ENCODE peak calls at places on chromosomes 16 and 17, in nine cellular contexts. One of them, this sample, is unnamed.

GRCh38 chr17:56540791-56541190 is 52.7 kb upstream of the NOG start:
- DNase-seq in Caco-2: peak
- DNase-seq in nephron progenitor cell: no peak
- DNase-seq in esophagus squamous epithelium: no peak
- DNase-seq in Peyer's patch: no peak
- DNase-seq in choroid plexus epithelial cell: peak
- DNase-seq in lung: no peak
- DNase-seq in PC-3: no peak
- DNase-seq in GM13977: no peak
- DNase-seq in this sample: no peak

GRCh38 chr17:40547079-40547784 is 18.0 kb downstream of the CCR7 start:
- DNase-seq in Caco-2: no peak
- DNase-seq in nephron progenitor cell: no peak
- DNase-seq in esophagus squamous epithelium: no peak
- DNase-seq in Peyer's patch: peak
- DNase-seq in choroid plexus epithelial cell: no peak
- DNase-seq in lung: peak
- DNase-seq in PC-3: no peak
- DNase-seq in GM13977: no peak
- DNase-seq in this sample: no peak

GRCh38 chr16:81813648-81814047 is 34.6 kb downstream of the PLCG2 start:
- DNase-seq in Caco-2: no peak
- DNase-seq in nephron progenitor cell: no peak
- DNase-seq in esophagus squamous epithelium: no peak
- DNase-seq in Peyer's patch: no peak
- DNase-seq in choroid plexus epithelial cell: no peak
- DNase-seq in lung: no peak
- DNase-seq in PC-3: no peak
- DNase-seq in GM13977: no peak
- DNase-seq in this sample: no peak

GRCh38 chr17:42937712-42938596 is 26.3 kb downstream of the AARSD1 start:
- DNase-seq in Caco-2: peak
- DNase-seq in nephron progenitor cell: peak
- DNase-seq in esophagus squamous epithelium: no peak
- DNase-seq in Peyer's patch: peak
- DNase-seq in choroid plexus epithelial cell: peak
- DNase-seq in lung: peak
- DNase-seq in PC-3: peak
- DNase-seq in GM13977: peak
- DNase-seq in this sample: peak

GRCh38 chr17:28662527-28662829 is 473 bp downstream of the SUPT6H start:
- DNase-seq in Caco-2: no peak
- DNase-seq in nephron progenitor cell: no peak
- DNase-seq in esophagus squamous epithelium: no peak
- DNase-seq in Peyer's patch: no peak
- DNase-seq in choroid plexus epithelial cell: peak
- DNase-seq in lung: no peak
- DNase-seq in PC-3: no peak
- DNase-seq in GM13977: no peak
- DNase-seq in this sample: no peak

GRCh38 chr17:45734598-45734997 is 49.5 kb upstream of the CRHR1 start:
- DNase-seq in Caco-2: peak
- DNase-seq in nephron progenitor cell: no peak
- DNase-seq in esophagus squamous epithelium: no peak
- DNase-seq in Peyer's patch: no peak
- DNase-seq in choroid plexus epithelial cell: no peak
- DNase-seq in lung: no peak
- DNase-seq in PC-3: no peak
- DNase-seq in GM13977: no peak
- DNase-seq in this sample: no peak

GRCh38 chr16:46972429-46972970 is 974 bp downstream of the DNAJA2 start:
- DNase-seq in Caco-2: no peak
- DNase-seq in nephron progenitor cell: no peak
- DNase-seq in esophagus squamous epithelium: no peak
- DNase-seq in Peyer's patch: no peak
- DNase-seq in choroid plexus epithelial cell: peak
- DNase-seq in lung: no peak
- DNase-seq in PC-3: peak
- DNase-seq in GM13977: peak
- DNase-seq in this sample: peak

GRCh38 chr16:66166451-66166850 is 200.0 kb upstream of the CDH5 start:
- DNase-seq in Caco-2: peak
- DNase-seq in nephron progenitor cell: no peak
- DNase-seq in esophagus squamous epithelium: no peak
- DNase-seq in Peyer's patch: no peak
- DNase-seq in choroid plexus epithelial cell: no peak
- DNase-seq in lung: no peak
- DNase-seq in PC-3: no peak
- DNase-seq in GM13977: no peak
- DNase-seq in this sample: no peak

GRCh38 chr16:81415757-81416156 is 28.9 kb upstream of the CMIP start:
- DNase-seq in Caco-2: no peak
- DNase-seq in nephron progenitor cell: peak
- DNase-seq in esophagus squamous epithelium: no peak
- DNase-seq in Peyer's patch: no peak
- DNase-seq in choroid plexus epithelial cell: no peak
- DNase-seq in lung: no peak
- DNase-seq in PC-3: no peak
- DNase-seq in GM13977: no peak
- DNase-seq in this sample: no peak

GRCh38 chr16:4098496-4098895 is 17.7 kb downstream of the ADCY9 start:
- DNase-seq in Caco-2: no peak
- DNase-seq in nephron progenitor cell: no peak
- DNase-seq in esophagus squamous epithelium: no peak
- DNase-seq in Peyer's patch: peak
- DNase-seq in choroid plexus epithelial cell: peak
- DNase-seq in lung: no peak
- DNase-seq in PC-3: peak
- DNase-seq in GM13977: no peak
- DNase-seq in this sample: no peak

GRCh38 chr17:56393156-56393555 is 200.3 kb upstream of the NOG start:
- DNase-seq in Caco-2: no peak
- DNase-seq in nephron progenitor cell: no peak
- DNase-seq in esophagus squamous epithelium: no peak
- DNase-seq in Peyer's patch: no peak
- DNase-seq in choroid plexus epithelial cell: no peak
- DNase-seq in lung: no peak
- DNase-seq in PC-3: no peak
- DNase-seq in GM13977: no peak
- DNase-seq in this sample: no peak

GRCh38 chr17:35614835-35615234 is 27.7 kb downstream of the AP2B1 start:
- DNase-seq in Caco-2: no peak
- DNase-seq in nephron progenitor cell: no peak
- DNase-seq in esophagus squamous epithelium: no peak
- DNase-seq in Peyer's patch: no peak
- DNase-seq in choroid plexus epithelial cell: peak
- DNase-seq in lung: no peak
- DNase-seq in PC-3: no peak
- DNase-seq in GM13977: no peak
- DNase-seq in this sample: no peak

GRCh38 chr17:10177921-10178788 is 20.3 kb downstream of the GAS7 start:
- DNase-seq in Caco-2: no peak
- DNase-seq in nephron progenitor cell: no peak
- DNase-seq in esophagus squamous epithelium: no peak
- DNase-seq in Peyer's patch: no peak
- DNase-seq in choroid plexus epithelial cell: peak
- DNase-seq in lung: no peak
- DNase-seq in PC-3: no peak
- DNase-seq in GM13977: no peak
- DNase-seq in this sample: no peak

GRCh38 chr16:85752511-85753420 is 1.9 kb upstream of the C16orf74 start:
- DNase-seq in Caco-2: peak
- DNase-seq in nephron progenitor cell: peak
- DNase-seq in esophagus squamous epithelium: no peak
- DNase-seq in Peyer's patch: no peak
- DNase-seq in choroid plexus epithelial cell: peak
- DNase-seq in lung: no peak
- DNase-seq in PC-3: peak
- DNase-seq in GM13977: no peak
- DNase-seq in this sample: no peak
- TF ChIP-seq CTCF in Caco-2: no peak
- TF ChIP-seq CTCF in nephron progenitor cell: no peak
- TF ChIP-seq CTCF in esophagus squamous epithelium: no peak
- TF ChIP-seq CTCF in Peyer's patch: no peak
- TF ChIP-seq CTCF in choroid plexus epithelial cell: peak
- TF ChIP-seq CTCF in lung: no peak
- TF ChIP-seq CTCF in PC-3: peak
- TF ChIP-seq CTCF in GM13977: no peak
- TF ChIP-seq CTCF in this sample: no peak

GRCh38 chr17:37713028-37713431 is 31.8 kb downstream of the HNF1B start:
- DNase-seq in Caco-2: no peak
- DNase-seq in nephron progenitor cell: no peak
- DNase-seq in esophagus squamous epithelium: no peak
- DNase-seq in Peyer's patch: no peak
- DNase-seq in choroid plexus epithelial cell: no peak
- DNase-seq in lung: no peak
- DNase-seq in PC-3: no peak
- DNase-seq in GM13977: no peak
- DNase-seq in this sample: no peak

GRCh38 chr17:37708008-37708615 is 36.7 kb downstream of the HNF1B start:
- DNase-seq in Caco-2: peak
- DNase-seq in nephron progenitor cell: no peak
- DNase-seq in esophagus squamous epithelium: no peak
- DNase-seq in Peyer's patch: peak
- DNase-seq in choroid plexus epithelial cell: no peak
- DNase-seq in lung: no peak
- DNase-seq in PC-3: no peak
- DNase-seq in GM13977: no peak
- DNase-seq in this sample: no peak

GRCh38 chr17:37708616-37709212 is 36.1 kb downstream of the HNF1B start:
- DNase-seq in Caco-2: peak
- DNase-seq in nephron progenitor cell: no peak
- DNase-seq in esophagus squamous epithelium: no peak
- DNase-seq in Peyer's patch: peak
- DNase-seq in choroid plexus epithelial cell: peak
- DNase-seq in lung: no peak
- DNase-seq in PC-3: no peak
- DNase-seq in GM13977: no peak
- DNase-seq in this sample: no peak

GRCh38 chr17:37711113-37711512 is 33.7 kb downstream of the HNF1B start:
- DNase-seq in Caco-2: no peak
- DNase-seq in nephron progenitor cell: no peak
- DNase-seq in esophagus squamous epithelium: no peak
- DNase-seq in Peyer's patch: no peak
- DNase-seq in choroid plexus epithelial cell: no peak
- DNase-seq in lung: no peak
- DNase-seq in PC-3: no peak
- DNase-seq in GM13977: no peak
- DNase-seq in this sample: no peak

DNA sequence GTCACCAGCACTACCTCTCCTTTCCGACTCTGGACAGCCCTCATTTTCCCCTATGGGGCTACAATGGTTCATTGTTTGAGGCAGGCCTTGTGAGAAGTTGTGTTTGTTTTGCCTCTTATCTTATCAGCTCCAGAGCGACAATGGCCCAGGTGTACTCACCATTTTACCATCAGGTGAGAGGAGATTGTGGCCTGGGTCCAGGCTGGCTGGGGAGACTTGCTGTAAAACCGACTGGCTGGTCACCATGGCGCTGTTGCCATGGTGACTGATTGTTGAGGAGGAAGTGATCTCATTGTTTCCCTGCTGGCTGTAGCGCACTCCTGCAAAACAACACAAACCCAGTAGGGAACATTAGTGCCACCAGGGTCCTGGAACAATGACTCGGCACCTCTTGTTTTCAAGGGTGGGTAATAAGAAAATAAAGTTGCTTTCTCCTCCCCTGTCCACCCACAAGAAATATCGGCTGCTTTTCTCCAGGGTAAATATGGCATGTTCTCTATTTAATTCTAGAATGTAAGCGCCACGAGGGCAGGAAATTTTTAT is 34.4 kb downstream of the HNF1B start:
- DNase-seq in Caco-2: peak
- DNase-seq in nephron progenitor cell: peak
- DNase-seq in esophagus squamous epithelium: no peak
- DNase-seq in Peyer's patch: peak
- DNase-seq in choroid plexus epithelial cell: peak
- DNase-seq in lung: peak
- DNase-seq in PC-3: peak
- DNase-seq in GM13977: no peak
- DNase-seq in this sample: no peak
- TF ChIP-seq CTCF in Caco-2: peak
- TF ChIP-seq CTCF in nephron progenitor cell: no peak
- TF ChIP-seq CTCF in esophagus squamous epithelium: no peak
- TF ChIP-seq CTCF in Peyer's patch: peak
- TF ChIP-seq CTCF in choroid plexus epithelial cell: no peak
- TF ChIP-seq CTCF in lung: no peak
- TF ChIP-seq CTCF in PC-3: no peak
- TF ChIP-seq CTCF in GM13977: no peak
- TF ChIP-seq CTCF in this sample: no peak

GRCh38 chr17:74778960-74779359 is 2.8 kb upstream of the NAT9 start:
- DNase-seq in Caco-2: no peak
- DNase-seq in nephron progenitor cell: no peak
- DNase-seq in esophagus squamous epithelium: no peak
- DNase-seq in Peyer's patch: no peak
- DNase-seq in choroid plexus epithelial cell: peak
- DNase-seq in lung: no peak
- DNase-seq in PC-3: no peak
- DNase-seq in GM13977: no peak
- DNase-seq in this sample: no peak

GRCh38 chr17:74779948-74780400 is 3.8 kb upstream of the NAT9 start:
- DNase-seq in Caco-2: no peak
- DNase-seq in nephron progenitor cell: no peak
- DNase-seq in esophagus squamous epithelium: no peak
- DNase-seq in Peyer's patch: peak
- DNase-seq in choroid plexus epithelial cell: no peak
- DNase-seq in lung: peak
- DNase-seq in PC-3: no peak
- DNase-seq in GM13977: peak
- DNase-seq in this sample: peak

GRCh38 chr17:74782571-74782970 is 6.4 kb upstream of the NAT9 start:
- DNase-seq in Caco-2: no peak
- DNase-seq in nephron progenitor cell: no peak
- DNase-seq in esophagus squamous epithelium: no peak
- DNase-seq in Peyer's patch: no peak
- DNase-seq in choroid plexus epithelial cell: no peak
- DNase-seq in lung: no peak
- DNase-seq in PC-3: no peak
- DNase-seq in GM13977: no peak
- DNase-seq in this sample: no peak

GRCh38 chr17:74777884-74778490 is 1.8 kb upstream of the NAT9 start:
- DNase-seq in Caco-2: no peak
- DNase-seq in nephron progenitor cell: no peak
- DNase-seq in esophagus squamous epithelium: no peak
- DNase-seq in Peyer's patch: no peak
- DNase-seq in choroid plexus epithelial cell: no peak
- DNase-seq in lung: no peak
- DNase-seq in PC-3: no peak
- DNase-seq in GM13977: no peak
- DNase-seq in this sample: no peak

GRCh38 chr17:74780443-74781238 is 4.5 kb upstream of the NAT9 start:
- DNase-seq in Caco-2: peak
- DNase-seq in nephron progenitor cell: no peak
- DNase-seq in esophagus squamous epithelium: no peak
- DNase-seq in Peyer's patch: peak
- DNase-seq in choroid plexus epithelial cell: peak
- DNase-seq in lung: no peak
- DNase-seq in PC-3: peak
- DNase-seq in GM13977: no peak
- DNase-seq in this sample: peak
- TF ChIP-seq CTCF in Caco-2: peak
- TF ChIP-seq CTCF in nephron progenitor cell: peak
- TF ChIP-seq CTCF in esophagus squamous epithelium: no peak
- TF ChIP-seq CTCF in Peyer's patch: peak
- TF ChIP-seq CTCF in choroid plexus epithelial cell: peak
- TF ChIP-seq CTCF in lung: no peak
- TF ChIP-seq CTCF in PC-3: peak
- TF ChIP-seq CTCF in GM13977: peak
- TF ChIP-seq CTCF in this sample: peak

GRCh38 chr17:4901648-4902344 is 1.1 kb downstream of the CHRNE start:
- DNase-seq in Caco-2: no peak
- DNase-seq in nephron progenitor cell: no peak
- DNase-seq in esophagus squamous epithelium: no peak
- DNase-seq in Peyer's patch: no peak
- DNase-seq in choroid plexus epithelial cell: no peak
- DNase-seq in lung: no peak
- DNase-seq in PC-3: no peak
- DNase-seq in GM13977: no peak
- DNase-seq in this sample: peak
- TF ChIP-seq CTCF in Caco-2: no peak
- TF ChIP-seq CTCF in nephron progenitor cell: no peak
- TF ChIP-seq CTCF in esophagus squamous epithelium: no peak
- TF ChIP-seq CTCF in Peyer's patch: no peak
- TF ChIP-seq CTCF in choroid plexus epithelial cell: no peak
- TF ChIP-seq CTCF in lung: no peak
- TF ChIP-seq CTCF in PC-3: no peak
- TF ChIP-seq CTCF in GM13977: no peak
- TF ChIP-seq CTCF in this sample: no peak